ENCODE peak calls at places on chromosomes 11 and 22, in nine cellular contexts. L, J, E, U, I, B, G, T and Z are unnamed samples.
A peak's percentile ranks its signal among the peaks of the same experiment; 100 is the strongest.

GRCh38 chr11:17719028-17719939 is at the start of gene MYOD1:
- DNase-seq in U (no peak), G (peak; percentile 16), E (no peak), L (no peak), T (no peak), B (no peak), J (no peak), I (peak; percentile 90), Z (no peak)

GRCh38 chr22:26835929-26836528 is 178.6 kb downstream of the MIAT start:
- DNase-seq in I (peak; percentile 83), E (peak; percentile 63), L (peak; percentile 70), G (peak; percentile 30), B (no peak), J (peak; percentile 82), U (peak; percentile 64), T (peak; percentile 28), Z (peak; percentile 26)

GRCh38 chr22:49262167-49262566 is 565.5 kb downstream of the BRD1 start:
- DNase-seq in I (no peak), G (no peak), T (no peak), B (peak; percentile 43), J (no peak), L (no peak), E (no peak), U (no peak), Z (no peak)

GRCh38 chr11:121521145-121522042 is 68.6 kb upstream of the SORL1-AS1 start:
- DNase-seq in E (peak; percentile 22), U (no peak), B (no peak), G (no peak), J (no peak), I (no peak), L (no peak), T (no peak), Z (no peak)

GRCh38 chr22:16804882-16805281 is 20.3 kb downstream of the XKR3 start:
- DNase-seq in U (no peak), T (no peak), G (no peak), B (no peak), I (no peak), E (no peak), L (no peak), J (no peak), Z (no peak)

GRCh38 chr11:10902301-10902700 is 44.4 kb upstream of the ZBED5 start:
- DNase-seq in B (no peak), J (no peak), I (no peak), E (no peak), G (no peak), U (no peak), L (no peak), T (no peak), Z (no peak)

GRCh38 chr11:102611291-102611690 is 13.8 kb downstream of the MMP20 start:
- DNase-seq in J (no peak), E (no peak), T (no peak), B (no peak), I (no peak), U (no peak), L (no peak), G (no peak), Z (no peak)

GRCh38 chr11:10307411-10308207 is 2.7 kb downstream of the ADM start:
- DNase-seq in I (peak; percentile 94), T (peak; percentile 80), G (peak; percentile 44), E (peak; percentile 95), B (peak; percentile 94), J (peak; percentile 96), U (peak; percentile 85), L (peak; percentile 90), Z (peak; percentile 56)

GRCh38 chr22:48612077-48612995 is 1215.3 kb downstream of the BRD1 start:
- DNase-seq in E (no peak), U (no peak), B (no peak), T (no peak), I (no peak), J (no peak), G (no peak), L (no peak), Z (no peak)

GRCh38 chr22:49536571-49537131 is 291.0 kb downstream of the BRD1 start:
- DNase-seq in G (no peak), J (no peak), E (no peak), L (no peak), U (no peak), I (peak; percentile 89), B (peak; percentile 49), T (no peak), Z (no peak)

GRCh38 chr11:57668467-57668890 is 565 bp downstream of the ZDHHC5 start:
- DNase-seq in T (no peak), L (peak; percentile 69), G (peak; percentile 37), I (no peak), E (peak; percentile 32), J (peak; percentile 54), B (no peak), U (no peak), Z (no peak)

GRCh38 chr11:73308963-73309960 is 1.2 kb downstream of the ARHGEF17 start:
- DNase-seq in E (peak; percentile 99), I (peak; percentile 95), G (no peak), L (no peak), U (peak; percentile 82), B (peak; percentile 97), J (no peak), T (peak; percentile 96), Z (no peak)

GRCh38 chr11:74453373-74453975 is 13.9 kb downstream of the KCNE3 start:
- DNase-seq in B (peak; percentile 71), G (peak; percentile 73), U (peak; percentile 86), L (peak; percentile 76), T (peak; percentile 52), J (peak; percentile 81), I (peak; percentile 78), E (peak; percentile 66), Z (peak; percentile 46)